ENCODE peak calls at places on chromosomes 4 and X, in nine cellular contexts. E is stimulated activated CD4-positive, alpha-beta T cell treated with anti-CD3 and anti-CD28 coated beads, Interleukin-12 subunit alpha, Interleukin-12 subunit beta, amount 100 ng/mL, for 48 hours; P is fibroblast of mammary gland; O is T-helper 1 cell; L is activated T-cell treated with anti-CD3 and anti-CD28 coated beads, Interleukin-2, amount 50 U/mL, for 72 hours; J is amniotic stem cell; X is tibial artery; S is cardiac muscle cell; Q is stimulated activated CD8-positive, alpha-beta memory T cell treated with anti-CD3 and anti-CD28 coated beads, Interleukin-15, amount 100 ng/mL, for 1 hour. I is an unnamed sample.

GRCh38 chrX:154032156-154032555 is 12.5 kb upstream of the IRAK1 start:
- DNase-seq in E (no peak), P (no peak), O (no peak), L (no peak), J (no peak), X (no peak), S (no peak), Q (no peak), I (no peak)

GRCh38 chrX:21581479-21581878 is 76.7 kb downstream of the KLHL34 start:
- DNase-seq in E (no peak), P (peak), O (no peak), L (no peak), J (no peak), X (no peak), S (no peak), Q (no peak), I (no peak)

GRCh38 chr4:19117022-19117421 is 1095.5 kb upstream of the LCORL start:
- DNase-seq in E (no peak), P (no peak), O (no peak), L (no peak), J (no peak), X (no peak), S (no peak), Q (no peak), I (no peak)

GRCh38 chr4:25862411-25863346 is at the start of gene SEL1L3:
- DNase-seq in E (no peak), P (no peak), O (peak), L (peak), J (peak), X (no peak), S (peak), Q (no peak), I (no peak)

GRCh38 chr4:177419416-177419815 is 22.8 kb downstream of the AGA start:
- DNase-seq in E (no peak), P (no peak), O (no peak), L (no peak), J (no peak), X (no peak), S (no peak), Q (no peak), I (no peak)

GRCh38 chr4:36208884-36209473 is 35.3 kb downstream of the ARAP2 start:
- DNase-seq in E (no peak), P (no peak), O (no peak), L (peak), J (no peak), X (no peak), S (no peak), Q (no peak), I (no peak)

GRCh38 chr4:110005461-110006056 is 92.9 kb downstream of the EGF start:
- DNase-seq in E (peak), P (peak), O (no peak), L (no peak), J (peak), X (no peak), S (peak), Q (no peak), I (no peak)

GRCh38 chr4:5465529-5465928 is 242.8 kb downstream of the EVC2 start:
- DNase-seq in E (no peak), P (no peak), O (no peak), L (no peak), J (no peak), X (no peak), S (no peak), Q (no peak), I (no peak)

GRCh38 chr4:42501624-42502401 is 104.5 kb downstream of the SHISA3 start:
- DNase-seq in E (no peak), P (no peak), O (no peak), L (no peak), J (no peak), X (no peak), S (peak), Q (no peak), I (no peak)

GRCh38 chr4:161555689-161556660 is 607.8 kb downstream of the FSTL5 start:
- DNase-seq in E (no peak), P (peak), O (no peak), L (no peak), J (no peak), X (no peak), S (no peak), Q (no peak), I (no peak)

GRCh38 chrX:103343105-103343504 is 13.1 kb downstream of the TCEAL7 start:
- DNase-seq in E (peak), P (peak), O (no peak), L (peak), J (peak), X (no peak), S (peak), Q (no peak), I (no peak)

GRCh38 chrX:49308604-49309269 is 5.3 kb downstream of the GAGE10 start:
- DNase-seq in E (no peak), P (peak), O (no peak), L (no peak), J (no peak), X (no peak), S (no peak), Q (no peak), I (no peak)

GRCh38 chr4:187687701-187688100 is 307.9 kb upstream of the ZFP42 start:
- DNase-seq in E (no peak), P (peak), O (no peak), L (no peak), J (no peak), X (no peak), S (no peak), Q (no peak), I (no peak)

GRCh38 chrX:51494409-51494808 is 2.0 kb downstream of the NUDT11 start:
- DNase-seq in E (no peak), P (peak), O (no peak), L (no peak), J (no peak), X (no peak), S (no peak), Q (no peak), I (no peak)

GRCh38 chrX:133645251-133645650 is 230.0 kb upstream of the GPC4 start:
- DNase-seq in E (no peak), P (peak), O (no peak), L (no peak), J (no peak), X (no peak), S (no peak), Q (no peak), I (no peak)

GRCh38 chr4:98873059-98873458 is 55.9 kb downstream of the EIF4E start:
- DNase-seq in E (no peak), P (peak), O (no peak), L (no peak), J (no peak), X (no peak), S (no peak), Q (no peak), I (no peak)

GRCh38 chr4:155173371-155173770 is 35.1 kb upstream of the NPY2R start:
- DNase-seq in E (no peak), P (peak), O (no peak), L (no peak), J (no peak), X (no peak), S (no peak), Q (no peak), I (no peak)